ENCODE peak calls at places on chromosomes 11 and 22, in nine cellular contexts. U is endothelial cell of umbilical vein, G is heart right ventricle, L is OCI-LY7, S is adrenal gland, A is spleen, P is WERI-Rb-1, O is dorsolateral prefrontal cortex, N is lung. T is an unnamed sample.
A peak's percentile ranks its signal among the peaks of the same experiment; 100 is the strongest.

GRCh38 chr22:39905686-39906085 is 4.8 kb downstream of the GRAP2 start:
- DNase-seq in G (no peak), P (no peak), N (no peak), U (no peak), L (no peak), O (no peak), S (no peak), A (no peak), T (no peak)

GRCh38 chr11:43399983-43400630 is 41.4 kb downstream of the TTC17 start:
- DNase-seq in G (no peak), O (no peak), U (no peak), L (no peak), N (no peak), S (no peak), P (no peak), A (no peak), T (no peak)

GRCh38 chr22:23790819-23791736 is 4.3 kb downstream of the SMARCB1 start:
- DNase-seq in P (no peak), S (no peak), L (no peak), N (no peak), A (peak; percentile 51), U (no peak), G (peak; percentile 31), O (no peak), T (peak; percentile 71)

GRCh38 chr11:6611092-6612007 is 666 bp downstream of the TAF10 start:
- DNase-seq in N (peak; percentile 42), S (peak; percentile 66), L (peak; percentile 30), U (peak; percentile 44), G (peak; percentile 43), O (no peak), A (peak; percentile 69), P (peak; percentile 26), T (peak; percentile 91)

GRCh38 chr22:41305646-41306045 is 4.3 kb downstream of the ZC3H7B start:
- DNase-seq in S (peak; percentile 84), U (peak; percentile 82), L (no peak), A (no peak), N (no peak), P (no peak), G (no peak), O (no peak), T (no peak)

GRCh38 chr11:29435421-29435820 is 581.4 kb downstream of the KCNA4 start:
- DNase-seq in A (no peak), U (peak; percentile 42), P (no peak), N (no peak), G (no peak), S (no peak), O (no peak), L (no peak), T (no peak)

GRCh38 chr22:43891360-43892182 is at the start of gene PNPLA5:
- DNase-seq in G (no peak), S (no peak), P (no peak), O (no peak), A (peak; percentile 68), U (no peak), N (no peak), L (no peak), T (peak; percentile 65)

GRCh38 chr22:27825174-27825573 is 23.6 kb upstream of the MN1 start:
- DNase-seq in N (no peak), P (peak; percentile 16), S (no peak), G (no peak), U (no peak), O (no peak), L (peak; percentile 12), A (no peak), T (no peak)

GRCh38 chr11:33016654-33017053 is 976 bp downstream of the DEPDC7 start:
- DNase-seq in O (no peak), A (no peak), N (no peak), U (no peak), S (no peak), P (no peak), G (no peak), L (no peak), T (no peak)

GRCh38 chr11:129320485-129320884 is 55.2 kb upstream of the BARX2 start:
- DNase-seq in U (no peak), N (no peak), P (no peak), O (no peak), A (no peak), L (no peak), G (no peak), S (no peak), T (no peak)

GRCh38 chr11:17219016-17219415 is 11.2 kb upstream of the PIK3C2A start:
- DNase-seq in N (no peak), U (no peak), P (peak; percentile 68), A (no peak), G (no peak), L (no peak), S (no peak), O (no peak), T (no peak)

GRCh38 chr11:82864268-82864667 is 36.0 kb downstream of the PRCP start:
- DNase-seq in N (peak; percentile 52), A (peak; percentile 74), O (peak; percentile 80), P (peak; percentile 67), S (peak; percentile 56), G (peak; percentile 17), U (peak; percentile 71), L (peak; percentile 50), T (peak; percentile 73)

GRCh38 chr11:13786688-13787087 is 118.2 kb downstream of the FAR1 start:
- DNase-seq in U (no peak), P (no peak), A (no peak), S (no peak), L (peak; percentile 24), O (no peak), G (no peak), N (no peak), T (no peak)

GRCh38 chr22:41576877-41577276 is 12.8 kb downstream of the PMM1 start:
- DNase-seq in G (no peak), N (no peak), P (peak; percentile 87), L (peak; percentile 64), O (no peak), A (no peak), S (peak; percentile 71), U (peak; percentile 31), T (no peak)

GRCh38 chr11:6548641-6549040 is 51.6 kb downstream of the DNHD1 start:
- DNase-seq in G (no peak), N (no peak), A (no peak), O (no peak), P (no peak), L (no peak), U (no peak), S (no peak), T (no peak)

GRCh38 chr11:121249039-121249663 is 43.4 kb upstream of the SC5D start:
- DNase-seq in O (no peak), U (peak; percentile 54), P (no peak), N (no peak), A (no peak), L (peak; percentile 69), S (no peak), G (no peak), T (no peak)

GRCh38 chr11:451738-452137 is 1.7 kb downstream of the PTDSS2 start:
- DNase-seq in S (no peak), P (no peak), U (no peak), N (no peak), G (no peak), A (no peak), O (no peak), L (no peak), T (peak; percentile 79)
- H3K4me3 ChIP-seq in S (peak overlapping the region; percentile 95), P (no peak overlapping the region), U (no peak overlapping the region), N (no peak overlapping the region), G (peak overlapping the region; percentile 97), A (no peak overlapping the region), O (peak overlapping the region; percentile 90), L (no peak overlapping the region), T (peak overlapping the region; percentile 82)

DNA sequence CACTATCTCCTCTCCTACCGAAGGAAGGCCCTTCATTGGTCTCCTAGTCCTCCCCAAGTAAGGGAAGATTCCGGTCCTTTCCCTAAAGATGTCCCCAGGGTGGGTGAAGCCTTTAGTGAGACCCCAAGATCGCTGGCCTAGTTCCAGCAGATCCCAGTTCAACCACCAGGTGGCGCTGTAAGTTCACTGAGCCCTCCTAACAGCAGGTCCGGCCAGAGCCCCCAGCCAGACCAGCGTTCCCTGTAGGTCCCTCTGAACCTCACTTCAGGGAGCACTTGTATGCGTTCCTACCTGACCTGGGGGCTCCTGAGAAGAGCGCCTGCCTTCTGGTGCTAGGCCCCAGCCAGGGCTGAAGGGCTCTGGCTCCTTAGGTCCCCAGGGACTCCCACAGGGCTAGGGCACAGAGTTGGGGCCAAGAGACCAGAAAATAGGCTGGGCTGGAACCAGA is 38.1 kb downstream of the LMO1 start:
- DNase-seq in O (peak; percentile 66), P (peak; percentile 88), A (peak; percentile 89), U (peak; percentile 68), S (peak; percentile 78), N (peak; percentile 68), L (peak; percentile 56), G (peak; percentile 69), T (no peak)
- TF ChIP-seq CTCF in O (peak; percentile 97), P (peak; percentile 93), A (peak; percentile 74), U (peak; percentile 90), S (peak; percentile 96), N (peak; percentile 79), L (peak; percentile 93), G (peak; percentile 87), T (peak; percentile 90)

DNA sequence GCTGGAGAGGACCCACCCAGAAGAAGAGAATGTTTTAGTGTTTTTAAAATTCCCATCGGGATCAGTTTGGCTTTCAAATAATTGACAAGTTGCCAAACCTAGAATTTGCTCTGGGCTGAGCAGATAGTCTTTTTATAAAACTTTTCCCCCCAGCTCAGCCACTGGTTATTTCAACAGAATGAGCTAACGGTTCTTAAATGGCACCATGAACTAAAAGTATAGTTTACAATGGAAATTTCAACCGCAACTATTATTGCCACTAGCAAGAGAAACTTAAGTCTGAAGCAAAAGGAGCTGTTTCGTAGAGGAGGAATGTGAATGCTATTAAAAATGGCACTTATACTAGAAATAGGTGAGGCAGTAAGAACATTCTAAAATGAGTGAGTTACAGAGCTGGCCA is 3.4 kb downstream of the DKK3 start:
- DNase-seq in A (no peak), S (no peak), N (no peak), U (no peak), G (no peak), O (no peak), L (no peak), P (no peak), T (no peak)
- H3K4me3 ChIP-seq in A (no peak overlapping the region), S (no peak overlapping the region), N (no peak overlapping the region), U (peak overlapping the region; percentile 6), G (no peak overlapping the region), O (peak overlapping the region; percentile 19), L (no peak overlapping the region), P (no peak overlapping the region), T (no peak overlapping the region)

GRCh38 chr11:1302461-1303073 is 6.9 kb downstream of the TOLLIP start:
- DNase-seq in S (no peak), L (no peak), A (peak; percentile 56), P (no peak), O (no peak), U (no peak), N (peak; percentile 27), G (no peak), T (peak; percentile 70)

GRCh38 chr11:1303973-1304372 is 5.5 kb downstream of the TOLLIP start:
- DNase-seq in O (no peak), A (peak; percentile 37), G (no peak), S (no peak), U (no peak), P (no peak), N (peak; percentile 36), L (no peak), T (no peak)

GRCh38 chr11:1302041-1302460 is 7.4 kb downstream of the TOLLIP start:
- DNase-seq in O (no peak), U (no peak), N (peak; percentile 23), A (peak; percentile 74), S (no peak), P (no peak), G (no peak), L (no peak), T (peak; percentile 64)

GRCh38 chr11:1304376-1304775 is 5.1 kb downstream of the TOLLIP start:
- DNase-seq in L (no peak), N (peak; percentile 27), U (peak; percentile 44), S (no peak), O (no peak), A (peak; percentile 71), P (no peak), G (no peak), T (peak; percentile 79)

GRCh38 chr11:1303196-1303821 is 6.1 kb downstream of the TOLLIP start:
- DNase-seq in L (no peak), U (peak; percentile 17), A (peak; percentile 85), P (no peak), G (no peak), N (peak; percentile 29), S (no peak), O (no peak), T (peak; percentile 80)
- TF ChIP-seq CTCF in L (peak; percentile 29), U (peak; percentile 44), A (no peak), P (peak; percentile 39), G (no peak), N (no peak), S (no peak), O (peak; percentile 61), T (no peak)

T was measured in kidney.